ENCODE peak calls at places on chromosomes 11 and 22, in eight cellular contexts. S is HCT116, Q is endothelial cell of umbilical vein, T is H1, E is K562, U is SK-N-SH, R is GM12878, K is HepG2. D is an unnamed sample.

GRCh38 chr11:64757549-64758329 is 2.0 kb downstream of the PYGM start:
- DNase-seq in S (no peak), Q (no peak), T (no peak), E (no peak), U (peak), R (no peak), K (no peak), D (no peak)

GRCh38 chr11:1235615-1236315 is 12.9 kb downstream of the MUC5B start:
- DNase-seq in S (no peak), Q (no peak), T (no peak), E (no peak), U (peak), R (no peak), K (no peak), D (no peak)

GRCh38 chr11:2869561-2870427 is 15.8 kb downstream of the CDKN1C start:
- DNase-seq in S (no peak), Q (no peak), T (no peak), E (no peak), U (no peak), R (no peak), K (no peak), D (no peak)

GRCh38 chr11:64675417-64676252 is 47.4 kb downstream of the NRXN2 start:
- DNase-seq in S (no peak), Q (no peak), T (no peak), E (no peak), U (peak), R (no peak), K (no peak), D (no peak)

GRCh38 chr11:43582024-43582836 is 98.3 kb upstream of the HSD17B12 start:
- DNase-seq in S (no peak), Q (no peak), T (no peak), E (no peak), U (peak), R (no peak), K (no peak), D (no peak)

GRCh38 chr11:78780889-78781288 is 206.2 kb upstream of the NARS2 start:
- DNase-seq in S (no peak), Q (no peak), T (no peak), E (no peak), U (no peak), R (no peak), K (no peak), D (no peak)

GRCh38 chr22:24954856-24955255 is 2.3 kb downstream of the KIAA1671 start:
- DNase-seq in S (no peak), Q (no peak), T (no peak), E (no peak), U (no peak), R (no peak), K (no peak), D (no peak)

GRCh38 chr22:35023692-35024363 is 42.1 kb upstream of the ISX start:
- DNase-seq in S (peak), Q (no peak), T (peak), E (peak), U (peak), R (no peak), K (no peak), D (no peak)

GRCh38 chr22:28810839-28811491 is 10.6 kb upstream of the XBP1 start:
- DNase-seq in S (no peak), Q (peak), T (no peak), E (no peak), U (no peak), R (no peak), K (peak), D (no peak)

GRCh38 chr11:68840661-68841653 is 759 bp downstream of the CPT1A start:
- DNase-seq in S (no peak), Q (peak), T (no peak), E (peak), U (peak), R (no peak), K (no peak), D (no peak)

GRCh38 chr11:88555018-88555828 is 217.7 kb upstream of the CTSC start:
- DNase-seq in S (peak), Q (peak), T (no peak), E (no peak), U (no peak), R (no peak), K (no peak), D (no peak)

GRCh38 chr11:46845440-46845739 is 690 bp downstream of the CKAP5 start:
- DNase-seq in S (no peak), Q (peak), T (no peak), E (no peak), U (no peak), R (no peak), K (no peak), D (no peak)

GRCh38 chr11:16776716-16777115 is 38.3 kb downstream of the C11orf58 start:
- DNase-seq in S (no peak), Q (no peak), T (no peak), E (no peak), U (no peak), R (no peak), K (no peak), D (no peak)

GRCh38 chr11:27616711-27617110 is 83.5 kb downstream of the BDNF start:
- DNase-seq in S (no peak), Q (no peak), T (no peak), E (no peak), U (no peak), R (no peak), K (no peak), D (no peak)

GRCh38 chr11:3614742-3615171 is 27.0 kb downstream of the ART5 start:
- DNase-seq in S (no peak), Q (no peak), T (no peak), E (peak), U (no peak), R (peak), K (no peak), D (no peak)

GRCh38 chr11:104151404-104152204 is 12.3 kb downstream of the PDGFD start:
- DNase-seq in S (peak), Q (peak), T (no peak), E (no peak), U (no peak), R (no peak), K (no peak), D (no peak)

GRCh38 chr22:32557424-32557823 is 82.8 kb downstream of the FBXO7 start:
- DNase-seq in S (no peak), Q (no peak), T (no peak), E (no peak), U (no peak), R (no peak), K (no peak), D (no peak)

GRCh38 chr11:79375818-79376550 is 64.8 kb downstream of the TENM4 start:
- DNase-seq in S (no peak), Q (no peak), T (peak), E (no peak), U (no peak), R (no peak), K (no peak), D (no peak)

GRCh38 chr22:37544955-37545702 is 15.2 kb upstream of the CDC42EP1 start:
- DNase-seq in S (no peak), Q (peak), T (peak), E (peak), U (peak), R (no peak), K (peak), D (no peak)

GRCh38 chr11:64883575-64883974 is 5.2 kb upstream of the EHD1 start:
- DNase-seq in S (no peak), Q (no peak), T (no peak), E (no peak), U (no peak), R (no peak), K (no peak), D (no peak)

GRCh38 chr11:1153951-1154487 is 3.7 kb upstream of the MUC5AC start:
- DNase-seq in S (peak), Q (peak), T (no peak), E (peak), U (peak), R (no peak), K (peak), D (no peak)

GRCh38 chr11:96309001-96309642 is 33.9 kb downstream of the MAML2 start:
- DNase-seq in S (no peak), Q (peak), T (no peak), E (no peak), U (no peak), R (no peak), K (no peak), D (no peak)

GRCh38 chr11:95296165-95296564 is 65.2 kb upstream of the SESN3 start:
- DNase-seq in S (no peak), Q (no peak), T (no peak), E (no peak), U (peak), R (no peak), K (no peak), D (no peak)

GRCh38 chr22:42683599-42684283 is 34.5 kb upstream of the CYB5R3 start:
- DNase-seq in S (no peak), Q (no peak), T (no peak), E (no peak), U (peak), R (no peak), K (no peak), D (no peak)

GRCh38 chr11:103773537-103773936 is 262.9 kb upstream of the DDI1 start:
- DNase-seq in S (no peak), Q (no peak), T (no peak), E (no peak), U (no peak), R (no peak), K (no peak), D (no peak)

GRCh38 chr11:70761094-70761905 is 363.0 kb downstream of the CTTN start:
- DNase-seq in S (no peak), Q (no peak), T (no peak), E (peak), U (no peak), R (no peak), K (no peak), D (no peak)

GRCh38 chr11:22193348-22194051 is 615 bp downstream of the ANO5 start:
- DNase-seq in S (no peak), Q (peak), T (peak), E (peak), U (peak), R (no peak), K (no peak), D (no peak)

GRCh38 chr11:19838994-19839768 is 126.5 kb downstream of the NAV2 start:
- DNase-seq in S (no peak), Q (no peak), T (no peak), E (no peak), U (no peak), R (no peak), K (no peak), D (no peak)

GRCh38 chr22:38740116-38740723 is 15.6 kb downstream of the SUN2 start:
- DNase-seq in S (no peak), Q (no peak), T (no peak), E (no peak), U (no peak), R (no peak), K (no peak), D (no peak)

GRCh38 chr22:38741576-38741975 is 14.2 kb downstream of the SUN2 start:
- DNase-seq in S (no peak), Q (no peak), T (no peak), E (no peak), U (no peak), R (no peak), K (no peak), D (no peak)

GRCh38 chr22:38741166-38741565 is 14.6 kb downstream of the SUN2 start:
- DNase-seq in S (no peak), Q (no peak), T (no peak), E (no peak), U (no peak), R (no peak), K (no peak), D (no peak)

GRCh38 chr22:38740754-38741153 is 15.0 kb downstream of the SUN2 start:
- DNase-seq in S (no peak), Q (no peak), T (no peak), E (no peak), U (no peak), R (no peak), K (no peak), D (no peak)

GRCh38 chr22:38742176-38742942 is 13.4 kb downstream of the SUN2 start:
- DNase-seq in S (no peak), Q (no peak), T (no peak), E (no peak), U (no peak), R (no peak), K (no peak), D (no peak)
- TF ChIP-seq POLR2AphosphoS5 in S (no peak), Q (no peak), T (peak), E (no peak), U (no peak), R (peak), K (no peak), D (peak)

GRCh38 chr22:22930222-22930497 is 42.5 kb downstream of the IGLL5 start:
- DNase-seq in S (no peak), Q (no peak), T (no peak), E (no peak), U (no peak), R (no peak), K (no peak), D (no peak)
- H3K9ac ChIP-seq in S (no peak), Q (no peak), T (no peak), E (peak), U (no peak), R (peak), K (no peak), D (no peak)

DNA sequence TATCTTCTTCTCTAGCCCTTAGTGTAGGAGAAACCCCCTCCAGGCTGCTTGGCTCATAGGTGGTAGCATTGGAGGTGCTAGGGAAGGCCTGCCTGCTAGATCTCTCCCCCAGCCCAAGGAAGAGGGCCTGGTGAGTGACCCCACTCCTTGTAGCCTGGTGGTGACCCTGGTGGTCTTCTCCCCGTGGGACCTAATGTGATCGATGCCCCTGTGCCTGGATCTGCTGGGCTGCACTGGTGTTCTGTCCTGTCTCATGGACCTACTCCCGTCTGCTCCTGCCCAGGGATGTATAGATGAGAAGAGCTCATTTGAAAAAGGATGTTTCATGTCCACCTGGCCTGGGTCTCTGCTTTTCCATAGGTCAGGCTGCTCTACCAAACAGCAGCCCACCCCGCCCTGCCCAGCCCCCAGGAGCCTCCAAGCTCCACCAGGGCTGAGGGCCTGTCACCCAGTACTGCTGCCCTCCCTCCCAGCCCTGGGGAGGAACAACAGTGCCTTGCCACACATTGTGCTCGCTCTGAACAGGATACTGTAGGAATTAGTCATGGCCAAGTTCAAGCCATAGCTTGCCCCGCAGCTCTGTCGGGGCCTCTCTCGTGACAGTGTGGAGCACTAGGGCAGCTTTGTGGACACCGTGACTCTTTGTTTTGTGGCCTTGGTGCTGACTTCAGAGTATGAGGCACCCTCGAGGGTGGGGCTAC is 19.7 kb downstream of the SLC37A2 start:
- DNase-seq in S (peak), Q (peak), T (no peak), E (no peak), U (peak), R (no peak), K (peak), D (no peak)
- TF ChIP-seq POLR2AphosphoS5 in S (peak), Q (peak), T (no peak), E (no peak), U (no peak), R (no peak), K (no peak), D (no peak)

GRCh38 chr11:118310271-118310670 is 5.7 kb downstream of the CD3E start:
- DNase-seq in S (no peak), Q (no peak), T (no peak), E (no peak), U (no peak), R (no peak), K (no peak), D (no peak)

GRCh38 chr11:118311518-118311917 is 7.0 kb downstream of the CD3E start:
- DNase-seq in S (no peak), Q (no peak), T (no peak), E (peak), U (no peak), R (no peak), K (no peak), D (no peak)

GRCh38 chr11:118313242-118313641 is 8.7 kb downstream of the CD3E start:
- DNase-seq in S (no peak), Q (no peak), T (no peak), E (no peak), U (no peak), R (no peak), K (no peak), D (no peak)

GRCh38 chr11:118310781-118311485 is 6.4 kb downstream of the CD3E start:
- DNase-seq in S (no peak), Q (peak), T (no peak), E (no peak), U (no peak), R (no peak), K (no peak), D (no peak)

GRCh38 chr11:118312328-118312727 is 7.8 kb downstream of the CD3E start:
- DNase-seq in S (no peak), Q (no peak), T (no peak), E (peak), U (no peak), R (no peak), K (no peak), D (no peak)
- H3K9ac ChIP-seq in S (no peak), Q (no peak), T (no peak), E (no peak), U (no peak), R (no peak), K (no peak), D (no peak)

DNA sequence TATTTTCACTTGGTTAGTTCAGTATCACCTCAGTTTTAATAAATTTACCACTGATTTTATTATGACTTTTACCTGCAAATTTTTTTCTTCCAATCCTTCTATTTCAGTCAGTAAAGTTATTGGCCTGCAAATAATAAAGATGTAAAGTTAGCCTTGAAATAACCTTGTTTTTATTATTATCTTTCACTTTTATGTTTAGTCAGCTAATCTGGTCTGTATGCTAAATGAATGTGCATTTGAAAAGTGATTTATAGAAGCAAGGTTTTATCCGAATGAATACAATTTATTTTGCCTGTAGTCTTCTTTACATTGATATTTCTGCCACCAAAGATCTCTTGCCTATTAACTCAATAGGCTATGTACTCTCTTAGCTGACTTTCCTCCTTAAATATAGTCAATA is 425.7 kb downstream of the CNTN5 start:
- DNase-seq in S (no peak), Q (no peak), T (no peak), E (no peak), U (no peak), R (no peak), K (no peak), D (no peak)
- TF ChIP-seq POLR2AphosphoS5 in S (no peak), Q (no peak), T (no peak), E (no peak), U (no peak), R (no peak), K (no peak), D (no peak)

GRCh38 chr22:23216331-23217170 is 36.2 kb downstream of the BCR start:
- DNase-seq in S (no peak), Q (no peak), T (no peak), E (no peak), U (no peak), R (no peak), K (peak), D (no peak)

GRCh38 chr22:23217171-23218052 is 37.1 kb downstream of the BCR start:
- DNase-seq in S (no peak), Q (peak), T (no peak), E (no peak), U (no peak), R (no peak), K (no peak), D (no peak)

GRCh38 chr22:23213581-23214341 is 33.5 kb downstream of the BCR start:
- DNase-seq in S (no peak), Q (peak), T (no peak), E (no peak), U (no peak), R (no peak), K (no peak), D (no peak)

GRCh38 chr22:23214398-23214797 is 34.1 kb downstream of the BCR start:
- DNase-seq in S (no peak), Q (no peak), T (no peak), E (no peak), U (no peak), R (no peak), K (no peak), D (no peak)

GRCh38 chr22:23215294-23216204 is 35.2 kb downstream of the BCR start:
- DNase-seq in S (no peak), Q (peak), T (no peak), E (no peak), U (no peak), R (no peak), K (no peak), D (no peak)
- H3K9ac ChIP-seq in S (no peak), Q (peak), T (no peak), E (peak), U (no peak), R (no peak), K (no peak), D (no peak)

DNA sequence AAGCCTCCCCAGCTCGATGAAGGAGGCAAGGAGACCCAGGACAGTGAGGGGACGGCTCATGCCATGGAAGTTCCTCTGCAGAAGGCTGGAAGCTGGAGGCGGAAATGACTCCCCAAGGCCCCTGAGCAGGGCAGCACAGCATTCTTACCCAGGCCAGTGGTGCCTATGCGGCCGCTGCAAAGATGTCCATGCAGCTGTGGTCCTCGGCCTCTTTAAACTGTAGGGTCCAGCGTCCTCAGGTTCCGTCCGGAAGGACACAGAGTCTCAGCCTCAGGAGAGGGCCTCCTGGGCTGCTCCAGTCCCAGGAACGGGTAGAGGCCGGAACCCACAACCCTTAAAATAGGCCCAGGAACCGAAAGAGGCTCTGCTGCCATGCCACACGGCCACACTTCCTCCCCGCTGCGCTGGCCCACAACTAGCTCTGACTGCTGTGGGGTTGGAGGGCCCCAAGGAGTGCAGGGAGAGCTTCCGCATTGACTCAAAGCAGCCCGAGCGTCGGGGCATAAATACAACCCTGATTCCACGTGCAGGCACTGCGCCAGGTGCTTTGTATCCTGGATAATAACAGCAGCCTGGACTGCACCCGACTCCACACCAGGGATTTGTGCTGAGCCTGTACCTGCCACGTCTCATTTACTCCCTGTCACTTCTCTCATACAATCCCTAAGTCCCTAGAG is 5.5 kb downstream of the KIAA0930 start:
- DNase-seq in S (no peak), Q (no peak), T (no peak), E (no peak), U (no peak), R (peak), K (no peak), D (no peak)
- TF ChIP-seq POLR2AphosphoS5 in S (no peak), Q (no peak), T (no peak), E (no peak), U (no peak), R (peak), K (no peak), D (no peak)

DNA sequence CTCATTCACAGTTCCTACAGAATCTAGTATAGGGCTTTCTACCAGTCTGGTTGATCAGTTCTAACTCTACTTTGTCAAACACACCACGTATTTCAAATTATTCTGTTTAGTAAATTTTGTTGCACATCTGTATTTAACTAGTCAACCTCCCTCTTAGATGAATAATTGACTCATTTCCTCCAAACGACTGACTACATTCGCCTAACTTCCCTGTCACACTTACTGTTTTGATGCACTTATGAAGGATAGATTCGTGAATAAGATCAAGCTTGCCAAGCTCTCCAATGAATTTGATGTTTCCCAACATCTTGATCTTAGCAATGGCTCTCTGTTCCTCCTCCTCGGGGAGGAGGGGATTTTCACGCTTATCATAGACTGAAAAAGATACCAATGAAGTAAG is 5.0 kb downstream of the EIF4G2 start:
- DNase-seq in S (no peak), Q (no peak), T (no peak), E (no peak), U (no peak), R (no peak), K (no peak), D (no peak)
- H3K9ac ChIP-seq in S (no peak), Q (no peak), T (no peak), E (no peak), U (no peak), R (no peak), K (no peak), D (no peak)